ENCODE peak calls at places on chromosomes 11 and 22, in ten cellular contexts. One of them, this sample, is unnamed.

GRCh38 chr11:83047515-83048225 is 24.0 kb downstream of the RAB30 start:
- DNase-seq in neural progenitor cell: no peak
- DNase-seq in tibial nerve: no peak
- DNase-seq in KG1: no peak
- DNase-seq in iPS-NIHi11: no peak
- DNase-seq in pons: no peak
- DNase-seq in T-helper 9 cell: no peak
- DNase-seq in osteocyte: no peak
- DNase-seq in stimulated activated CD8-positive, alpha-beta memory T cell treated with anti-CD3 and anti-CD28 coated beads, Interleukin-15, amount 100 ng/mL, for 24 hours: no peak
- DNase-seq in RPMI7951: no peak
- DNase-seq in this sample: no peak

GRCh38 chr11:93330446-93330984 is at the start of gene DEUP1:
- DNase-seq in neural progenitor cell: peak
- DNase-seq in tibial nerve: no peak
- DNase-seq in KG1: no peak
- DNase-seq in iPS-NIHi11: peak
- DNase-seq in pons: peak
- DNase-seq in T-helper 9 cell: no peak
- DNase-seq in osteocyte: no peak
- DNase-seq in stimulated activated CD8-positive, alpha-beta memory T cell treated with anti-CD3 and anti-CD28 coated beads, Interleukin-15, amount 100 ng/mL, for 24 hours: no peak
- DNase-seq in RPMI7951: no peak
- DNase-seq in this sample: peak

GRCh38 chr11:64036081-64037026 is 623 bp downstream of the FLRT1 start:
- DNase-seq in neural progenitor cell: peak
- DNase-seq in tibial nerve: no peak
- DNase-seq in KG1: peak
- DNase-seq in iPS-NIHi11: peak
- DNase-seq in pons: no peak
- DNase-seq in T-helper 9 cell: no peak
- DNase-seq in osteocyte: no peak
- DNase-seq in stimulated activated CD8-positive, alpha-beta memory T cell treated with anti-CD3 and anti-CD28 coated beads, Interleukin-15, amount 100 ng/mL, for 24 hours: no peak
- DNase-seq in RPMI7951: peak
- DNase-seq in this sample: peak

GRCh38 chr11:31671681-31672080 is 139.4 kb downstream of the PAX6 start:
- DNase-seq in neural progenitor cell: no peak
- DNase-seq in tibial nerve: no peak
- DNase-seq in KG1: no peak
- DNase-seq in iPS-NIHi11: no peak
- DNase-seq in pons: no peak
- DNase-seq in T-helper 9 cell: no peak
- DNase-seq in osteocyte: no peak
- DNase-seq in stimulated activated CD8-positive, alpha-beta memory T cell treated with anti-CD3 and anti-CD28 coated beads, Interleukin-15, amount 100 ng/mL, for 24 hours: no peak
- DNase-seq in RPMI7951: no peak
- DNase-seq in this sample: no peak

GRCh38 chr22:22892096-22893052 is 4.8 kb downstream of the IGLL5 start:
- DNase-seq in neural progenitor cell: no peak
- DNase-seq in tibial nerve: no peak
- DNase-seq in KG1: no peak
- DNase-seq in iPS-NIHi11: no peak
- DNase-seq in pons: no peak
- DNase-seq in T-helper 9 cell: no peak
- DNase-seq in osteocyte: no peak
- DNase-seq in stimulated activated CD8-positive, alpha-beta memory T cell treated with anti-CD3 and anti-CD28 coated beads, Interleukin-15, amount 100 ng/mL, for 24 hours: no peak
- DNase-seq in RPMI7951: no peak
- DNase-seq in this sample: no peak

GRCh38 chr11:83909579-83909978 is 623.4 kb upstream of the CCDC90B start:
- DNase-seq in neural progenitor cell: no peak
- DNase-seq in tibial nerve: no peak
- DNase-seq in KG1: no peak
- DNase-seq in iPS-NIHi11: no peak
- DNase-seq in pons: no peak
- DNase-seq in T-helper 9 cell: no peak
- DNase-seq in osteocyte: no peak
- DNase-seq in stimulated activated CD8-positive, alpha-beta memory T cell treated with anti-CD3 and anti-CD28 coated beads, Interleukin-15, amount 100 ng/mL, for 24 hours: no peak
- DNase-seq in RPMI7951: no peak
- DNase-seq in this sample: no peak

GRCh38 chr11:14617241-14618027 is 26.2 kb upstream of the PDE3B start:
- DNase-seq in neural progenitor cell: no peak
- DNase-seq in tibial nerve: no peak
- DNase-seq in KG1: no peak
- DNase-seq in iPS-NIHi11: no peak
- DNase-seq in pons: no peak
- DNase-seq in T-helper 9 cell: no peak
- DNase-seq in osteocyte: no peak
- DNase-seq in stimulated activated CD8-positive, alpha-beta memory T cell treated with anti-CD3 and anti-CD28 coated beads, Interleukin-15, amount 100 ng/mL, for 24 hours: no peak
- DNase-seq in RPMI7951: no peak
- DNase-seq in this sample: no peak

GRCh38 chr22:41862160-41862529 is 29.2 kb downstream of the SREBF2 start:
- DNase-seq in neural progenitor cell: no peak
- DNase-seq in tibial nerve: no peak
- DNase-seq in KG1: no peak
- DNase-seq in iPS-NIHi11: no peak
- DNase-seq in pons: no peak
- DNase-seq in T-helper 9 cell: no peak
- DNase-seq in osteocyte: no peak
- DNase-seq in stimulated activated CD8-positive, alpha-beta memory T cell treated with anti-CD3 and anti-CD28 coated beads, Interleukin-15, amount 100 ng/mL, for 24 hours: no peak
- DNase-seq in RPMI7951: no peak
- DNase-seq in this sample: no peak

GRCh38 chr11:35662061-35662648 is 420 bp upstream of the TRIM44 start:
- DNase-seq in neural progenitor cell: no peak
- DNase-seq in tibial nerve: peak
- DNase-seq in KG1: peak
- DNase-seq in iPS-NIHi11: no peak
- DNase-seq in pons: peak
- DNase-seq in T-helper 9 cell: no peak
- DNase-seq in osteocyte: no peak
- DNase-seq in stimulated activated CD8-positive, alpha-beta memory T cell treated with anti-CD3 and anti-CD28 coated beads, Interleukin-15, amount 100 ng/mL, for 24 hours: no peak
- DNase-seq in RPMI7951: no peak
- DNase-seq in this sample: no peak

GRCh38 chr22:46918197-46918596 is 155.7 kb downstream of the TBC1D22A start:
- DNase-seq in neural progenitor cell: no peak
- DNase-seq in tibial nerve: no peak
- DNase-seq in KG1: no peak
- DNase-seq in iPS-NIHi11: no peak
- DNase-seq in pons: no peak
- DNase-seq in T-helper 9 cell: no peak
- DNase-seq in osteocyte: peak
- DNase-seq in stimulated activated CD8-positive, alpha-beta memory T cell treated with anti-CD3 and anti-CD28 coated beads, Interleukin-15, amount 100 ng/mL, for 24 hours: no peak
- DNase-seq in RPMI7951: no peak
- DNase-seq in this sample: peak

GRCh38 chr11:18752502-18752901 is 26.5 kb upstream of the IGSF22 start:
- DNase-seq in neural progenitor cell: peak
- DNase-seq in tibial nerve: no peak
- DNase-seq in KG1: no peak
- DNase-seq in iPS-NIHi11: no peak
- DNase-seq in pons: peak
- DNase-seq in T-helper 9 cell: no peak
- DNase-seq in osteocyte: no peak
- DNase-seq in stimulated activated CD8-positive, alpha-beta memory T cell treated with anti-CD3 and anti-CD28 coated beads, Interleukin-15, amount 100 ng/mL, for 24 hours: no peak
- DNase-seq in RPMI7951: no peak
- DNase-seq in this sample: no peak

GRCh38 chr11:47051217-47051616 is 114.7 kb downstream of the CSTPP1 start:
- DNase-seq in neural progenitor cell: no peak
- DNase-seq in tibial nerve: peak
- DNase-seq in KG1: no peak
- DNase-seq in iPS-NIHi11: no peak
- DNase-seq in pons: no peak
- DNase-seq in T-helper 9 cell: no peak
- DNase-seq in osteocyte: no peak
- DNase-seq in stimulated activated CD8-positive, alpha-beta memory T cell treated with anti-CD3 and anti-CD28 coated beads, Interleukin-15, amount 100 ng/mL, for 24 hours: no peak
- DNase-seq in RPMI7951: peak
- DNase-seq in this sample: no peak

GRCh38 chr11:69463181-69463891 is 18.1 kb upstream of the LINC01488 start:
- DNase-seq in neural progenitor cell: peak
- DNase-seq in tibial nerve: peak
- DNase-seq in KG1: no peak
- DNase-seq in iPS-NIHi11: no peak
- DNase-seq in pons: no peak
- DNase-seq in T-helper 9 cell: no peak
- DNase-seq in osteocyte: no peak
- DNase-seq in stimulated activated CD8-positive, alpha-beta memory T cell treated with anti-CD3 and anti-CD28 coated beads, Interleukin-15, amount 100 ng/mL, for 24 hours: no peak
- DNase-seq in RPMI7951: peak
- DNase-seq in this sample: no peak

GRCh38 chr11:123700774-123701173 is 40.7 kb downstream of the ZNF202 start:
- DNase-seq in neural progenitor cell: no peak
- DNase-seq in tibial nerve: no peak
- DNase-seq in KG1: no peak
- DNase-seq in iPS-NIHi11: no peak
- DNase-seq in pons: no peak
- DNase-seq in T-helper 9 cell: no peak
- DNase-seq in osteocyte: no peak
- DNase-seq in stimulated activated CD8-positive, alpha-beta memory T cell treated with anti-CD3 and anti-CD28 coated beads, Interleukin-15, amount 100 ng/mL, for 24 hours: no peak
- DNase-seq in RPMI7951: no peak
- DNase-seq in this sample: no peak

GRCh38 chr11:127675602-127676001 is 675.0 kb upstream of the KIRREL3 start:
- DNase-seq in neural progenitor cell: no peak
- DNase-seq in tibial nerve: no peak
- DNase-seq in KG1: no peak
- DNase-seq in iPS-NIHi11: no peak
- DNase-seq in pons: peak
- DNase-seq in T-helper 9 cell: no peak
- DNase-seq in osteocyte: no peak
- DNase-seq in stimulated activated CD8-positive, alpha-beta memory T cell treated with anti-CD3 and anti-CD28 coated beads, Interleukin-15, amount 100 ng/mL, for 24 hours: no peak
- DNase-seq in RPMI7951: peak
- DNase-seq in this sample: no peak

GRCh38 chr11:9735919-9736318 is 72.0 kb downstream of the SWAP70 start:
- DNase-seq in neural progenitor cell: no peak
- DNase-seq in tibial nerve: no peak
- DNase-seq in KG1: no peak
- DNase-seq in iPS-NIHi11: no peak
- DNase-seq in pons: no peak
- DNase-seq in T-helper 9 cell: no peak
- DNase-seq in osteocyte: no peak
- DNase-seq in stimulated activated CD8-positive, alpha-beta memory T cell treated with anti-CD3 and anti-CD28 coated beads, Interleukin-15, amount 100 ng/mL, for 24 hours: no peak
- DNase-seq in RPMI7951: no peak
- DNase-seq in this sample: no peak

GRCh38 chr11:57318178-57318577 is 6.6 kb downstream of the TNKS1BP1 start:
- DNase-seq in neural progenitor cell: no peak
- DNase-seq in tibial nerve: no peak
- DNase-seq in KG1: no peak
- DNase-seq in iPS-NIHi11: no peak
- DNase-seq in pons: no peak
- DNase-seq in T-helper 9 cell: no peak
- DNase-seq in osteocyte: no peak
- DNase-seq in stimulated activated CD8-positive, alpha-beta memory T cell treated with anti-CD3 and anti-CD28 coated beads, Interleukin-15, amount 100 ng/mL, for 24 hours: no peak
- DNase-seq in RPMI7951: no peak
- DNase-seq in this sample: no peak

GRCh38 chr22:37263966-37264887 is 18.1 kb upstream of the CYTH4 start:
- DNase-seq in neural progenitor cell: no peak
- DNase-seq in tibial nerve: no peak
- DNase-seq in KG1: no peak
- DNase-seq in iPS-NIHi11: no peak
- DNase-seq in pons: no peak
- DNase-seq in T-helper 9 cell: no peak
- DNase-seq in osteocyte: no peak
- DNase-seq in stimulated activated CD8-positive, alpha-beta memory T cell treated with anti-CD3 and anti-CD28 coated beads, Interleukin-15, amount 100 ng/mL, for 24 hours: no peak
- DNase-seq in RPMI7951: no peak
- DNase-seq in this sample: peak

GRCh38 chr11:75267171-75267970 is 26.8 kb downstream of the TPBGL start:
- DNase-seq in neural progenitor cell: no peak
- DNase-seq in tibial nerve: no peak
- DNase-seq in KG1: no peak
- DNase-seq in iPS-NIHi11: peak
- DNase-seq in pons: no peak
- DNase-seq in T-helper 9 cell: no peak
- DNase-seq in osteocyte: no peak
- DNase-seq in stimulated activated CD8-positive, alpha-beta memory T cell treated with anti-CD3 and anti-CD28 coated beads, Interleukin-15, amount 100 ng/mL, for 24 hours: no peak
- DNase-seq in RPMI7951: no peak
- DNase-seq in this sample: peak

GRCh38 chr22:21707677-21708076 is 27.9 kb downstream of the YPEL1 start:
- DNase-seq in neural progenitor cell: no peak
- DNase-seq in tibial nerve: no peak
- DNase-seq in KG1: no peak
- DNase-seq in iPS-NIHi11: no peak
- DNase-seq in pons: no peak
- DNase-seq in T-helper 9 cell: no peak
- DNase-seq in osteocyte: no peak
- DNase-seq in stimulated activated CD8-positive, alpha-beta memory T cell treated with anti-CD3 and anti-CD28 coated beads, Interleukin-15, amount 100 ng/mL, for 24 hours: no peak
- DNase-seq in RPMI7951: no peak
- DNase-seq in this sample: no peak

GRCh38 chr11:132228756-132229325 is 858.4 kb downstream of the NTM start:
- DNase-seq in neural progenitor cell: no peak
- DNase-seq in tibial nerve: no peak
- DNase-seq in KG1: no peak
- DNase-seq in iPS-NIHi11: peak
- DNase-seq in pons: no peak
- DNase-seq in T-helper 9 cell: no peak
- DNase-seq in osteocyte: no peak
- DNase-seq in stimulated activated CD8-positive, alpha-beta memory T cell treated with anti-CD3 and anti-CD28 coated beads, Interleukin-15, amount 100 ng/mL, for 24 hours: no peak
- DNase-seq in RPMI7951: peak
- DNase-seq in this sample: no peak

GRCh38 chr22:46984751-46985506 is 222.5 kb downstream of the TBC1D22A start:
- DNase-seq in neural progenitor cell: no peak
- DNase-seq in tibial nerve: no peak
- DNase-seq in KG1: no peak
- DNase-seq in iPS-NIHi11: no peak
- DNase-seq in pons: no peak
- DNase-seq in T-helper 9 cell: no peak
- DNase-seq in osteocyte: no peak
- DNase-seq in stimulated activated CD8-positive, alpha-beta memory T cell treated with anti-CD3 and anti-CD28 coated beads, Interleukin-15, amount 100 ng/mL, for 24 hours: no peak
- DNase-seq in RPMI7951: peak
- DNase-seq in this sample: no peak

GRCh38 chr11:2743427-2744110 is 43.8 kb upstream of the KCNQ1OT1 start:
- DNase-seq in neural progenitor cell: no peak
- DNase-seq in tibial nerve: no peak
- DNase-seq in KG1: no peak
- DNase-seq in iPS-NIHi11: no peak
- DNase-seq in pons: no peak
- DNase-seq in T-helper 9 cell: no peak
- DNase-seq in osteocyte: no peak
- DNase-seq in stimulated activated CD8-positive, alpha-beta memory T cell treated with anti-CD3 and anti-CD28 coated beads, Interleukin-15, amount 100 ng/mL, for 24 hours: no peak
- DNase-seq in RPMI7951: no peak
- DNase-seq in this sample: no peak

This sample was measured in endodermal cell.